ENCODE peak calls at places on chromosomes 16 and 17, in eight cellular contexts. A, I, D, J, C, X, S and B are unnamed samples.

GRCh38 chr16:9185396-9185795 is 94.0 kb downstream of the HAPSTR1 start:
- DNase-seq in A (no peak), I (no peak), D (no peak), J (no peak), C (no peak), X (no peak), S (no peak), B (no peak)

GRCh38 chr17:732788-733720 is 658 bp downstream of the TLCD3A start:
- DNase-seq in A (peak; percentile 37), I (no peak), D (peak; percentile 36), J (peak; percentile 22), C (peak; percentile 71), X (peak; percentile 34), S (peak; percentile 61), B (peak; percentile 86)

GRCh38 chr17:49548051-49548505 is 27.6 kb upstream of the NXPH3 start:
- DNase-seq in A (no peak), I (no peak), D (peak; percentile 45), J (no peak), C (no peak), X (no peak), S (no peak), B (no peak)

GRCh38 chr16:73951541-73951940 is 345.1 kb upstream of the PSMD7 start:
- DNase-seq in A (no peak), I (no peak), D (peak; percentile 61), J (no peak), C (no peak), X (no peak), S (no peak), B (no peak)

GRCh38 chr16:19522369-19523159 is 666 bp upstream of the GDE1 start:
- DNase-seq in A (no peak), I (no peak), D (no peak), J (no peak), C (peak; percentile 3), X (no peak), S (no peak), B (no peak)

GRCh38 chr17:69067274-69068047 is 6.7 kb upstream of the ABCA9 start:
- DNase-seq in A (no peak), I (no peak), D (no peak), J (no peak), C (peak; percentile 26), X (peak; percentile 11), S (no peak), B (no peak)

GRCh38 chr16:47463771-47464624 is 2.9 kb downstream of the PHKB start:
- DNase-seq in A (no peak), I (no peak), D (no peak), J (no peak), C (no peak), X (no peak), S (no peak), B (no peak)

GRCh38 chr16:21689107-21689506 is 25.3 kb downstream of the OTOA start:
- DNase-seq in A (no peak), I (no peak), D (no peak), J (no peak), C (no peak), X (no peak), S (no peak), B (no peak)

GRCh38 chr16:67752641-67753040 is 33.5 kb upstream of the GFOD2 start:
- DNase-seq in A (no peak), I (no peak), D (no peak), J (no peak), C (no peak), X (no peak), S (no peak), B (no peak)

GRCh38 chr16:1162701-1163566 is 10.0 kb downstream of the CACNA1H start:
- DNase-seq in A (no peak), I (no peak), D (no peak), J (no peak), C (no peak), X (no peak), S (no peak), B (no peak)

GRCh38 chr16:66651965-66652364 is 44.6 kb downstream of the CMTM4 start:
- DNase-seq in A (no peak), I (no peak), D (no peak), J (no peak), C (no peak), X (no peak), S (peak; percentile 32), B (no peak)

GRCh38 chr16:1642148-1642547 is 30.0 kb downstream of the CRAMP1 start:
- DNase-seq in A (no peak), I (no peak), D (peak; percentile 65), J (no peak), C (no peak), X (no peak), S (no peak), B (no peak)

GRCh38 chr17:39756376-39757079 is 18.8 kb downstream of the GRB7 start:
- DNase-seq in A (no peak), I (no peak), D (no peak), J (no peak), C (no peak), X (no peak), S (no peak), B (no peak)

GRCh38 chr17:50148226-50149098 is 2.0 kb downstream of the PPP1R9B start:
- DNase-seq in A (peak; percentile 71), I (peak; percentile 54), D (peak; percentile 53), J (peak; percentile 59), C (peak; percentile 40), X (peak; percentile 62), S (peak; percentile 62), B (peak; percentile 71)

GRCh38 chr16:5770118-5770517 is 672.5 kb upstream of the EEF2KMT start:
- DNase-seq in A (no peak), I (no peak), D (no peak), J (no peak), C (no peak), X (no peak), S (no peak), B (no peak)

GRCh38 chr17:40612510-40613244 is 34.9 kb downstream of the SMARCE1 start:
- DNase-seq in A (peak; percentile 36), I (no peak), D (no peak), J (peak; percentile 91), C (no peak), X (no peak), S (no peak), B (no peak)

GRCh38 chr17:44081681-44082080 is 11.1 kb downstream of the G6PC3 start:
- DNase-seq in A (no peak), I (no peak), D (no peak), J (no peak), C (no peak), X (no peak), S (no peak), B (no peak)

GRCh38 chr17:82396601-82397435 is 21.3 kb upstream of the HEXD start:
- DNase-seq in A (no peak), I (no peak), D (no peak), J (no peak), C (no peak), X (no peak), S (no peak), B (no peak)

GRCh38 chr17:12977008-12977751 is 40.6 kb downstream of the ELAC2 start:
- DNase-seq in A (no peak), I (no peak), D (no peak), J (no peak), C (peak; percentile 84), X (no peak), S (no peak), B (no peak)

DNA sequence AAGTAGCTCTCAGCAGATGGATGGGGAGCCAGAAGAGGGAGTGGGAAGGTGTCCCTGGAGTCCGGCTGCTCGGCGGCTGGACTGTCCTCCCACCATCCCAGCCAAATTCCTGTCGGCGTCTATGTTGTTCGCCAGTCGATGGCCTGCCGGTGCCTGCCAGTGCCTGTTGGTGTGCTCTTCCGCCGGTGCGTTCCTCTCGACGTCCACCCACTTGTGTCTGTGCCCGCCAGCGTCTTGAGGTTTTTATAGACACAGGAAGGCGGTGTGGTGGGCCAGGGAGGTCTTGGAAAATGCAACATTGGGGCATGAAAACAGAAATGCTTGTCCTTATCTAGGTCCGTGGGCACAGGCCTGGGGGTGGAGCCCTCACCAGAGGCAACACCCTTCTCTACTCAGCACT is 167.8 kb downstream of the IRF8 start:
- DNase-seq in A (no peak), I (no peak), D (no peak), J (no peak), C (no peak), X (no peak), S (no peak), B (no peak)
- H3K27me3 ChIP-seq in A (no peaks in the 10 kb centered on the region), I (no peaks in the 10 kb centered on the region), D (peaks cover 67% of the 10 kb centered on the region), J (no peaks in the 10 kb centered on the region), C (no peaks in the 10 kb centered on the region), X (peaks cover 53% of the 10 kb centered on the region), S (peaks cover 36% of the 10 kb centered on the region), B (no peaks in the 10 kb centered on the region)

DNA sequence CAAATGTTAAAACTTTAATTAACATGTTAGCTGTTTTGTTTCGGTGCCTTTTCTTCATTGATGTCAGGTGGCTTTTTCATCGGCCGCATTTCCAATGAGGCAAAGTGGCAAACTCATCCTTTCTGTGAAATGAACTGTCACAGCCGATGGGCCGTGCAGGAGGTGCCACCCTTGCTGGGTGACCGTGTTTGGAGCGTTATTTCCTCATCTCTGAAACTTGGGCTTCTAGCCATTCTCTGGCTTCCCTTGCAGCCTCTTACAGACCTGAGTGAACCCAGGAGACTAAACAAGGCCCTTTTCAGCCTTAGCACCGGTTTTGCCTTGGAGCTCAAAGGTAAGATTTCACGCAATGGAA is 42.2 kb upstream of the PRSS54 start:
- DNase-seq in A (no peak), I (no peak), D (no peak), J (no peak), C (peak; percentile 21), X (no peak), S (no peak), B (peak; percentile 6)
- H3K4me3 ChIP-seq in A (no peak overlapping the region), I (peak overlapping the region; percentile 58), D (peak overlapping the region; percentile 51), J (no peak overlapping the region), C (peak overlapping the region; percentile 0), X (no peak overlapping the region), S (peak overlapping the region; percentile 19), B (no peak overlapping the region)

GRCh38 chr17:75908201-75908600 is 3.5 kb upstream of the MRPL38 start:
- DNase-seq in A (peak; percentile 86), I (no peak), D (peak; percentile 76), J (no peak), C (no peak), X (no peak), S (no peak), B (no peak)
- H3K36me3 ChIP-seq in A (no peaks in the 10 kb centered on the region), I (no peaks in the 10 kb centered on the region), D (peaks cover under 1% of the 10 kb centered on the region), J (no peaks in the 10 kb centered on the region), C (no peaks in the 10 kb centered on the region), X (peaks cover 7% of the 10 kb centered on the region), S (peaks cover 17% of the 10 kb centered on the region), B (no peaks in the 10 kb centered on the region)

GRCh38 chr17:79108870-79109269 is 34.2 kb downstream of the ENGASE start:
- DNase-seq in A (no peak), I (no peak), D (no peak), J (no peak), C (no peak), X (no peak), S (no peak), B (no peak)

GRCh38 chr17:79108232-79108850 is 33.7 kb downstream of the ENGASE start:
- DNase-seq in A (no peak), I (no peak), D (no peak), J (no peak), C (no peak), X (no peak), S (no peak), B (no peak)

GRCh38 chr17:79111097-79111496 is 36.5 kb downstream of the ENGASE start:
- DNase-seq in A (no peak), I (no peak), D (no peak), J (no peak), C (no peak), X (no peak), S (no peak), B (no peak)

GRCh38 chr17:79107499-79108231 is 33.0 kb downstream of the ENGASE start:
- DNase-seq in A (no peak), I (no peak), D (no peak), J (no peak), C (no peak), X (no peak), S (no peak), B (no peak)

GRCh38 chr17:79109584-79109983 is 35.0 kb downstream of the ENGASE start:
- DNase-seq in A (no peak), I (no peak), D (no peak), J (no peak), C (peak; percentile 56), X (no peak), S (no peak), B (no peak)
- H3K27me3 ChIP-seq in A (no peaks in the 10 kb centered on the region), I (no peaks in the 10 kb centered on the region), D (peaks cover 89% of the 10 kb centered on the region), J (no peaks in the 10 kb centered on the region), C (no peaks in the 10 kb centered on the region), X (peaks cover 98% of the 10 kb centered on the region), S (peaks cover 67% of the 10 kb centered on the region), B (no peaks in the 10 kb centered on the region)